ENCODE peak calls at places on chromosomes 4 and X, in six cellular contexts. W, Q, K, R, O and E are unnamed samples.

GRCh38 chr4:5812506-5813229 is 80.2 kb downstream of the CRMP1 start:
- DNase-seq in W (peak; percentile 80), Q (peak; percentile 85), K (no peak), R (no peak), O (peak; percentile 32), E (no peak)

GRCh38 chr4:17619416-17620105 is 5.1 kb downstream of the MED28 start:
- DNase-seq in W (peak; percentile 87), Q (peak; percentile 57), K (no peak), R (no peak), O (no peak), E (no peak)

GRCh38 chr4:73967891-73968290 is 13.9 kb downstream of the PF4 start:
- DNase-seq in W (no peak), Q (no peak), K (no peak), R (no peak), O (no peak), E (no peak)

GRCh38 chrX:55028040-55028439 is 2.7 kb downstream of the ALAS2 start:
- DNase-seq in W (no peak), Q (no peak), K (no peak), R (no peak), O (no peak), E (no peak)

GRCh38 chrX:65607070-65607742 is 60.2 kb upstream of the MSN start:
- DNase-seq in W (peak; percentile 42), Q (peak; percentile 37), K (no peak), R (no peak), O (no peak), E (no peak)

GRCh38 chrX:13283968-13284914 is 35.6 kb downstream of the ATXN3L start:
- DNase-seq in W (peak; percentile 78), Q (peak; percentile 80), K (no peak), R (no peak), O (no peak), E (no peak)

GRCh38 chrX:140163376-140164159 is 198.2 kb upstream of the CXorf66 start:
- DNase-seq in W (peak; percentile 3), Q (peak; percentile 73), K (no peak), R (no peak), O (no peak), E (no peak)

GRCh38 chr4:2860391-2861348 is 17.0 kb downstream of the ADD1 start:
- DNase-seq in W (peak; percentile 24), Q (no peak), K (no peak), R (peak; percentile 27), O (peak; percentile 74), E (no peak)

GRCh38 chr4:24689212-24689611 is 104.9 kb upstream of the DHX15 start:
- DNase-seq in W (no peak), Q (no peak), K (no peak), R (no peak), O (no peak), E (no peak)

GRCh38 chrX:19975862-19976261 is 15.0 kb downstream of the BCLAF3 start:
- DNase-seq in W (no peak), Q (no peak), K (no peak), R (no peak), O (no peak), E (no peak)

GRCh38 chrX:21725498-21725897 is 32.4 kb downstream of the SMPX start:
- DNase-seq in W (peak; percentile 60), Q (peak; percentile 61), K (no peak), R (no peak), O (no peak), E (no peak)

GRCh38 chr4:94564252-94564651 is 112.5 kb downstream of the PDLIM5 start:
- DNase-seq in W (no peak), Q (no peak), K (no peak), R (no peak), O (no peak), E (no peak)

GRCh38 chr4:186249785-186250739 is 15.9 kb upstream of the F11 start:
- DNase-seq in W (peak; percentile 85), Q (peak; percentile 17), K (no peak), R (no peak), O (no peak), E (no peak)

GRCh38 chr4:185965456-185966384 is 103.2 kb upstream of the TLR3 start:
- DNase-seq in W (no peak), Q (no peak), K (no peak), R (no peak), O (no peak), E (no peak)

GRCh38 chr4:139619644-139620043 is 46.0 kb upstream of the MGST2 start:
- DNase-seq in W (no peak), Q (peak; percentile 70), K (no peak), R (no peak), O (no peak), E (no peak)

GRCh38 chrX:110293658-110294453 is 24.0 kb downstream of the AMMECR1 start:
- DNase-seq in W (peak; percentile 46), Q (no peak), K (no peak), R (no peak), O (no peak), E (no peak)

GRCh38 chr4:146582864-146583263 is 55.8 kb upstream of the POU4F2 start:
- DNase-seq in W (no peak), Q (no peak), K (no peak), R (no peak), O (no peak), E (no peak)

GRCh38 chr4:17557880-17558279 is 19.1 kb upstream of the LAP3 start:
- DNase-seq in W (peak; percentile 52), Q (peak; percentile 34), K (no peak), R (no peak), O (no peak), E (no peak)

GRCh38 chrX:72685810-72686465 is 28.2 kb downstream of the PHKA1 start:
- DNase-seq in W (peak; percentile 37), Q (peak; percentile 62), K (no peak), R (no peak), O (no peak), E (no peak)

DNA sequence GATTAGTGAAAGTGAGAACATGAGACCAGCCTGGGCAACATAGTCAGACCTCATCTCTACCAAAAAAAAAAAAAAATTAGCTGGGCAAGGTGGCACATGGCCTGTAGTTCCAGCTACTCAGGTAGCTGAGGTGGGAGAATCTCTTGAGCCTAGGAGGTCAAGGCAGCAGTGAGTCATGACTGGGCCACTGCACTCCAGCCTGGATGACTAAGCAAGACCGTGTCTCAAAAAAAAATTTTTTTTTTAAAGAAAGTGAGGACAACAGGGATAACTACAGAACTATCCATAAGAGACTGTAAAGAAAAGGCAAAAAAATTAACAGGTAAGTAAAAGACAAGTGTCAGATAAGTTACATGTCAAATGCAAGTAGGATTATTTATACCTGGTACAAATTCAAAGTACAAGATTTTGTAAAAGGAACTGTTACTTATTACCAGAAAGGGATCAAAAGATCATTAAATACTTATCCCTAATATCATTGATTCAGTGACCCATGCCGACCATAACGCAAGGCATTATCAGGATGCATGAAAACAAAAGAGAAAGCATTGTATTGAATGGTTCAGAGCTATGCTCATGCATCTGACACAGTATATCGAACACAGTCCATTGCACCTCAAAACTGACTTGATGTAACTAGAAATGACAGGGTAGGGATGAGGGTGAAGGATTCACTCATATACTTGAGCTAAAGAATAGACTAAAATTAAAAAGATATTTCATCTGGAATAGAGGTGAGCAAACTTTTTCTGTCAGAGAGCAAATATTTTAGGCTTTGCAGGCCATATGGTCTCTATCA is 13.3 kb upstream of the SPP1 start:
- DNase-seq in W (peak; percentile 47), Q (peak; percentile 69), K (no peak), R (no peak), O (no peak), E (no peak)
- H3K27ac ChIP-seq in W (no peak overlapping the region), Q (no peak overlapping the region), K (no peak overlapping the region), R (no peak overlapping the region), O (no peak overlapping the region), E (no peak overlapping the region)

GRCh38 chr4:55030606-55031005 is 94.8 kb downstream of the KDR start:
- DNase-seq in W (no peak), Q (no peak), K (no peak), R (no peak), O (no peak), E (no peak)

GRCh38 chr4:55029321-55029720 is 96.1 kb downstream of the KDR start:
- DNase-seq in W (no peak), Q (no peak), K (no peak), R (no peak), O (no peak), E (no peak)

GRCh38 chr4:55029838-55030503 is 95.4 kb downstream of the KDR start:
- DNase-seq in W (no peak), Q (no peak), K (no peak), R (no peak), O (no peak), E (no peak)

GRCh38 chr4:55028196-55028595 is 97.2 kb downstream of the KDR start:
- DNase-seq in W (no peak), Q (no peak), K (no peak), R (no peak), O (no peak), E (no peak)

DNA sequence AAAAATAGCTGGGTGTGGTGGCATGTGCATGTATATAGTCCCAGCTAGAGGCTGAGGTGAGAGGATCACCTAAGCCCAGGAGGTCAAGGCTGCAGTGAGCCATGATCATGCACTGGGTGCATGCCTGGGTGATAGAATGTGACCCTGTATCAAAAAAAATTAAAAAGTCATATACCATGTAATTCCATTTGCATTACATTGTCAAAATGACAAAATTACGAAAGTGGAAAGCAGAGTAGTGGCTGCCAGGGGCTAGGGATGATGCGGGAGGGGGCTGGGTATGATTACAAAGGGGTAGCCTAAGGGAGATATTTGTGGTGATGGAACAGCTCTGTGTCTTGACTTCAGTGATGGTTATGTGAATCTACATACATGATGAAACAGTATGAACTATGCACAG is 97.8 kb downstream of the KDR start:
- DNase-seq in W (no peak), Q (no peak), K (no peak), R (no peak), O (no peak), E (no peak)
- H3K27ac ChIP-seq in W (no peak overlapping the region), Q (no peak overlapping the region), K (no peak overlapping the region), R (no peak overlapping the region), O (no peak overlapping the region), E (no peak overlapping the region)

DNA sequence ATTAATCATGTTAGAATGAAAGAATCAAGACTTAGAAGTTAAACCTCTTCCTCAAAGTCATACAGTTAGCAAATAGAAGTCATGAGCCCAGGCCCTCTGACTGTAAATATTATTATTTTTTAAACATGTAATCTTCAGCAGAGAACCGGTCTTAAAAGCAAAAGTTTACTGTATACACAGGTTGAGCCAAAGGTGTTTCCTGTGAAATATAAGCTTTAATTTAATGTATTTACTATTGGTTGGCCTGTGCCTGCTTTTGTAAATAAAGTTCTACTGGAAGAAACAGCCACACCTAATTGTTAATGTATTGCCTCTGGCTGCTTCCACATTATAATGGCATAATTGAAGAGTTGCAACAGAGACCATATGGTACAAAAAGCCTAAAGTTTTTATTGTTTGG is 61.1 kb upstream of the PRDM8 start:
- DNase-seq in W (no peak), Q (no peak), K (no peak), R (no peak), O (no peak), E (no peak)
- H3K27ac ChIP-seq in W (no peak overlapping the region), Q (no peak overlapping the region), K (no peak overlapping the region), R (no peak overlapping the region), O (no peak overlapping the region), E (no peak overlapping the region)

DNA sequence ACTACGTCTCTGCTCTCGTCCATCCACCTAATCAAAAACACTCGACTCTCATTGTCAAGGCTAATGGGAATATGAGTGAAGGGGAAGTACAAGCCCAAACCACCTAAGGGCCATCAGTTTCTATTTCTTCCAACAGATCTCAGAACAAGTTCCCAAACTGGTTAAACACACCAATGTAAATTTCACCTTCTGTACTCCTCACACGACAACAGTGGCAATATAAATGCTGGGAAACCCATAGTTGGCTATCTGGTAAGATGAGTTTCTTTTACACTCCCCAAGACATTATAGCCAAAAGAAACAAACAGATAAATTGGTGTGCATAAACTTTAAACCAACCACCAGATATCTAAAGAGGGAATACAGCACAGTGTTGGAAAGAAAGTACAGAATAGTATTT is 21.9 kb downstream of the ACSL1 start:
- DNase-seq in W (no peak), Q (no peak), K (no peak), R (no peak), O (no peak), E (no peak)
- H3K27ac ChIP-seq in W (no peak overlapping the region), Q (no peak overlapping the region), K (peak overlapping the region; percentile 22), R (peak overlapping the region; percentile 85), O (peak overlapping the region; percentile 81), E (no peak overlapping the region)

GRCh38 chr4:134200811-134201215 is 776 bp downstream of the PABPC4L start:
- DNase-seq in W (no peak), Q (no peak), K (no peak), R (no peak), O (no peak), E (no peak)
- H3K27ac ChIP-seq in W (no peak overlapping the region), Q (no peak overlapping the region), K (no peak overlapping the region), R (no peak overlapping the region), O (peak overlapping the region; percentile 77), E (no peak overlapping the region)